ENCODE peak calls at places on chromosome 11, in nine cellular contexts. V is upper lobe of left lung; I is effector memory CD8-positive, alpha-beta T cell; B is pancreas; Q is aorta; S is central memory CD8-positive, alpha-beta T cell; Y is left ventricle myocardium superior; L is right lobe of liver; U is K562. A is an unnamed sample.

GRCh38 chr11:83475741-83476140 is 189.6 kb upstream of the CCDC90B start:
- ATAC-seq in V (no peak), I (no peak), B (no peak), Q (no peak), S (no peak), Y (no peak), L (no peak), U (no peak), A (no peak)

GRCh38 chr11:61756147-61756451 is 3.7 kb downstream of the MYRF start:
- ATAC-seq in V (no peak), I (no peak), B (no peak), Q (no peak), S (no peak), Y (no peak), L (no peak), U (no peak), A (no peak)

GRCh38 chr11:67276821-67277230 is 10.6 kb downstream of the GRK2 start:
- ATAC-seq in V (peak; percentile 48), I (peak; percentile 22), B (no peak), Q (no peak), S (peak; percentile 16), Y (peak; percentile 26), L (peak; percentile 10), U (peak; percentile 85), A (peak; percentile 23)

GRCh38 chr11:104917259-104918112 is 19.2 kb upstream of the CASP12 start:
- ATAC-seq in V (peak; percentile 51), I (peak; percentile 47), B (peak; percentile 69), Q (peak; percentile 50), S (peak; percentile 24), Y (peak; percentile 41), L (peak; percentile 18), U (no peak), A (peak; percentile 31)

GRCh38 chr11:35235498-35235897 is 96.5 kb downstream of the CD44 start:
- ATAC-seq in V (no peak), I (peak; percentile 31), B (no peak), Q (no peak), S (peak; percentile 47), Y (no peak), L (no peak), U (no peak), A (no peak)

GRCh38 chr11:19810852-19811251 is 98.2 kb downstream of the NAV2 start:
- ATAC-seq in V (no peak), I (no peak), B (no peak), Q (no peak), S (no peak), Y (no peak), L (no peak), U (no peak), A (no peak)

GRCh38 chr11:132779487-132779886 is 752.8 kb downstream of the OPCML start:
- ATAC-seq in V (no peak), I (no peak), B (no peak), Q (no peak), S (no peak), Y (no peak), L (no peak), U (no peak), A (no peak)

GRCh38 chr11:79266391-79266790 is 174.4 kb downstream of the TENM4 start:
- ATAC-seq in V (no peak), I (no peak), B (no peak), Q (no peak), S (no peak), Y (no peak), L (no peak), U (no peak), A (no peak)

GRCh38 chr11:68012843-68013610 is 2.9 kb downstream of the ALDH3B1 start:
- ATAC-seq in V (peak; percentile 4), I (no peak), B (peak; percentile 39), Q (no peak), S (no peak), Y (no peak), L (no peak), U (no peak), A (no peak)

GRCh38 chr11:128302425-128303186 is 284.8 kb downstream of the ETS1 start:
- ATAC-seq in V (peak; percentile 53), I (peak; percentile 85), B (peak; percentile 55), Q (no peak), S (peak; percentile 89), Y (peak; percentile 55), L (peak; percentile 63), U (no peak), A (peak; percentile 16)

GRCh38 chr11:71474141-71474770 is 21.3 kb downstream of the NADSYN1 start:
- ATAC-seq in V (no peak), I (no peak), B (no peak), Q (no peak), S (no peak), Y (no peak), L (no peak), U (no peak), A (no peak)

GRCh38 chr11:74011360-74012071 is 2.6 kb upstream of the UCP3 start:
- ATAC-seq in V (no peak), I (peak; percentile 77), B (no peak), Q (no peak), S (peak; percentile 73), Y (peak; percentile 9), L (no peak), U (peak; percentile 92), A (peak; percentile 53)